ENCODE peak calls at places on chromosomes 1 and 21, in six cellular contexts. P, G, L, R, N and K are unnamed samples.

GRCh38 chr1:110321045-110321444 is 18.1 kb upstream of the RBM15 start:
- DNase-seq in P (no peak), G (no peak), L (no peak), R (no peak), N (no peak), K (no peak)

GRCh38 chr21:41751621-41752020 is 15.2 kb downstream of the RIPK4 start:
- DNase-seq in P (no peak), G (no peak), L (no peak), R (no peak), N (no peak), K (no peak)

GRCh38 chr1:23483327-23484252 is at the start of gene ASAP3:
- DNase-seq in P (peak), G (peak), L (no peak), R (peak), N (peak), K (no peak)

GRCh38 chr1:229273507-229274232 is 2.8 kb downstream of the RAB4A start:
- DNase-seq in P (peak), G (no peak), L (no peak), R (peak), N (no peak), K (no peak)

GRCh38 chr1:207897188-207897587 is 13.7 kb downstream of the CD34 start:
- DNase-seq in P (peak), G (no peak), L (no peak), R (no peak), N (peak), K (no peak)

GRCh38 chr1:206457408-206457807 is 12.9 kb upstream of the IKBKE start:
- DNase-seq in P (no peak), G (peak), L (no peak), R (peak), N (no peak), K (no peak)

GRCh38 chr1:245375789-245376188 is 221.0 kb downstream of the KIF26B start:
- DNase-seq in P (no peak), G (peak), L (no peak), R (peak), N (no peak), K (peak)

GRCh38 chr1:109466440-109467300 is at the start of gene SYPL2:
- DNase-seq in P (peak), G (no peak), L (no peak), R (peak), N (peak), K (no peak)

GRCh38 chr1:201143726-201144635 is 10.3 kb downstream of the TMEM9 start:
- DNase-seq in P (no peak), G (no peak), L (no peak), R (no peak), N (no peak), K (no peak)

GRCh38 chr1:197304626-197305200 is 36.7 kb downstream of the CRB1 start:
- DNase-seq in P (no peak), G (peak), L (no peak), R (no peak), N (no peak), K (no peak)

GRCh38 chr21:37202221-37202805 is 64.8 kb downstream of the VPS26C start:
- DNase-seq in P (no peak), G (no peak), L (no peak), R (no peak), N (no peak), K (no peak)

GRCh38 chr1:200670215-200671118 is 760 bp upstream of the DDX59 start:
- DNase-seq in P (peak), G (no peak), L (peak), R (peak), N (peak), K (no peak)

GRCh38 chr1:43270421-43271095 is 775 bp downstream of the TMEM125 start:
- DNase-seq in P (no peak), G (no peak), L (no peak), R (no peak), N (peak), K (no peak)

GRCh38 chr1:156114919-156115513 is 505 bp downstream of the LMNA start:
- DNase-seq in P (no peak), G (no peak), L (no peak), R (no peak), N (peak), K (no peak)

GRCh38 chr1:236673284-236673919 is 12.9 kb upstream of the ACTN2 start:
- DNase-seq in P (peak), G (peak), L (no peak), R (peak), N (no peak), K (no peak)

GRCh38 chr1:93137604-93138292 is 42.5 kb downstream of the TMED5 start:
- DNase-seq in P (no peak), G (no peak), L (no peak), R (no peak), N (no peak), K (no peak)

GRCh38 chr1:177864530-177865305 is 105.1 kb downstream of the SEC16B start:
- DNase-seq in P (peak), G (peak), L (no peak), R (no peak), N (no peak), K (no peak)

GRCh38 chr1:44609412-44609767 is 64.9 kb downstream of the TMEM53 start:
- DNase-seq in P (peak), G (peak), L (no peak), R (peak), N (peak), K (no peak)

GRCh38 chr1:202416641-202417040 is 68.1 kb downstream of the PPP1R12B start:
- DNase-seq in P (peak), G (peak), L (no peak), R (peak), N (no peak), K (no peak)

GRCh38 chr21:43919871-43920801 is 55.1 kb downstream of the AGPAT3 start:
- DNase-seq in P (no peak), G (no peak), L (no peak), R (no peak), N (no peak), K (no peak)

GRCh38 chr1:156677616-156678596 is 699 bp upstream of the NES start:
- DNase-seq in P (peak), G (peak), L (peak), R (peak), N (peak), K (peak)

GRCh38 chr1:15005116-15005515 is 148.4 kb upstream of the TMEM51 start:
- DNase-seq in P (peak), G (peak), L (no peak), R (peak), N (no peak), K (no peak)

GRCh38 chr1:236677641-236678235 is 8.6 kb upstream of the ACTN2 start:
- DNase-seq in P (no peak), G (no peak), L (no peak), R (no peak), N (no peak), K (no peak)

GRCh38 chr1:245060684-245061374 is 94.0 kb upstream of the KIF26B start:
- DNase-seq in P (peak), G (peak), L (no peak), R (peak), N (no peak), K (no peak)

GRCh38 chr1:13730751-13731482 is 30.9 kb downstream of the PRDM2 start:
- DNase-seq in P (no peak), G (peak), L (no peak), R (no peak), N (no peak), K (no peak)

GRCh38 chr1:201640624-201641023 is 101.7 kb downstream of the NAV1 start:
- DNase-seq in P (peak), G (peak), L (no peak), R (peak), N (no peak), K (no peak)

GRCh38 chr1:210132582-210132981 is 100.0 kb upstream of the SERTAD4 start:
- DNase-seq in P (peak), G (peak), L (no peak), R (peak), N (peak), K (no peak)

GRCh38 chr21:30227633-30228404 is 11.9 kb upstream of the CLDN8 start:
- DNase-seq in P (peak), G (peak), L (no peak), R (peak), N (no peak), K (no peak)

GRCh38 chr1:226940029-226940805 is at the start of gene COQ8A:
- DNase-seq in P (peak), G (peak), L (peak), R (peak), N (peak), K (peak)

GRCh38 chr1:111690306-111690617 is 48.9 kb downstream of the INKA2 start:
- DNase-seq in P (peak), G (peak), L (no peak), R (peak), N (no peak), K (peak)

GRCh38 chr1:155008015-155008941 is 5.7 kb downstream of the ZBTB7B start:
- DNase-seq in P (no peak), G (no peak), L (no peak), R (no peak), N (no peak), K (no peak)

GRCh38 chr1:47701741-47702515 is 264.1 kb downstream of the FOXD2 start:
- DNase-seq in P (no peak), G (no peak), L (no peak), R (no peak), N (no peak), K (no peak)

GRCh38 chr1:89615676-89616598 is 17.0 kb upstream of the LRRC8C start:
- DNase-seq in P (no peak), G (no peak), L (no peak), R (no peak), N (no peak), K (no peak)

GRCh38 chr1:53999920-54000319 is 18.1 kb downstream of the LDLRAD1 start:
- DNase-seq in P (no peak), G (no peak), L (no peak), R (no peak), N (no peak), K (no peak)

GRCh38 chr1:22349302-22350043 is 102.2 kb upstream of the ZBTB40 start:
- DNase-seq in P (no peak), G (no peak), L (no peak), R (no peak), N (no peak), K (no peak)

GRCh38 chr1:9700340-9700739 is 48.8 kb downstream of the PIK3CD start:
- DNase-seq in P (peak), G (peak), L (peak), R (peak), N (no peak), K (peak)

GRCh38 chr1:182608850-182609610 is 4.8 kb upstream of the RGS16 start:
- DNase-seq in P (peak), G (peak), L (no peak), R (peak), N (no peak), K (no peak)

GRCh38 chr1:32195531-32195930 is 4.9 kb upstream of the CCDC28B start:
- DNase-seq in P (no peak), G (no peak), L (no peak), R (no peak), N (no peak), K (no peak)

GRCh38 chr1:32197837-32198236 is 2.6 kb upstream of the CCDC28B start:
- DNase-seq in P (no peak), G (no peak), L (no peak), R (no peak), N (no peak), K (no peak)

GRCh38 chr1:32194984-32195383 is 5.4 kb upstream of the CCDC28B start:
- DNase-seq in P (no peak), G (no peak), L (no peak), R (no peak), N (no peak), K (no peak)

GRCh38 chr1:32197074-32197473 is 3.3 kb upstream of the CCDC28B start:
- DNase-seq in P (no peak), G (no peak), L (no peak), R (no peak), N (no peak), K (no peak)

DNA sequence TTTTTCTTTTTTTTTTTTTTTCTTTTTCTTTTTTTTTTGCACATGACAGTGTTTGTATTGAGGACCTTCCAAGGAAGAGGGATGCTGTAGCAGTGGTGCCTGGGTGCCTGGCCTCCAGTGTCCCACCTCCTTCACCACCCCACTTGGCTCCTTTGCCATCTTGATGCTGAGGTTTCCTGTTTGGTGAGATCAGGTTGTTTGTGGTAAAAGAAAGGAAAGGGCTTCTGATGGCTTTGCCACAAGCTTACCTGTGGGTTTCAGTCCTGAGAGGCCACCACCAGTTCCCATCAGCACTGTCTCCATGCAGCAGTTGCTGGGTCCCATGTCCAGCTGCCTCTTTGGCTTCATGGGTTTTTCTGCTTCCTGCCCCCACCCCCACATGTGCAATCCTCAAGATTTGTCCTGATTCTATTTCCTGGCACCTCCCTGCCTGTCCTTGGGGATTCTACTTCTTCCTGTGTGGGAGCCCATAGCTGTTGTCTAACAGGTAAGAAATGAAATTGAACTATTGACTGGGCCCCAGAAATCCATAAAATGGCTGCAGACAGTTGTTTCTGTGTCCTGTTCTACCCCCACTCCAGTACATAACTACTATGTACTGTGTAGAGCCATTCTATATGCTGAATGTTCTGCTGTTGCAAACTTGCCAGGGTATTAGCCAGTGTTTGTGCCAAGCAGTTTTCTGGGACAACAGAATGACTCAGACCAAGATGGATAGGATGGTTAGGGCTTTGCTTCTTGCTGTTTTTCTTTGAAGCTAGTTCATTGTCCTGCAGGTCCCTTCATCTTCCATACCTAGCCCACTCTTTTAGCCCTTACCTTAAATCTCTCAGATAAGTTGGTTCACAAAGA is 4.2 kb upstream of the CCDC28B start:
- DNase-seq in P (peak), G (no peak), L (no peak), R (peak), N (no peak), K (no peak)
- H3K4me3 ChIP-seq in P (no peak), G (no peak), L (no peak), R (no peak), N (no peak), K (no peak)

DNA sequence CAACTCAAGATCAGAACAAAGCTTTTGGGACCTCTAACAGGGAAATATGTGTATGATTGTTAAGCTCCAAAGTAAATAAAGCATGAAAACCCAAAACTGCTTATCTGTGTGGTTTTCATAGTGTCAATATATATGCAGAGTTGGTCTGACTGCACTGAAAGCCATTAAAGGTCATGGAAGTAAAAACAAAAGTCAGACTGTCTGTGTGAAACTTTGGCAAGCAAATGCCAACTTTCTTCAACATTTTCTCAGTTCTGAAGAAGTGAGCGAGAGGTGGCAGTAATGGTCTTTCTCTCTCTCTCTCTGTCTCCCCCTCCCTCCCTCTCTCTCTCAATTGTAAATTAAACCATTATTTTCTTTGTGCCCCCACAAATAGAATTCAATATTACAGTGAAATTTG is 100.1 kb upstream of the S1PR1 start:
- DNase-seq in P (peak), G (peak), L (no peak), R (peak), N (peak), K (no peak)
- TF ChIP-seq CTCF in P (peak), G (peak), L (no peak), R (no peak), N (peak), K (no peak)

DNA sequence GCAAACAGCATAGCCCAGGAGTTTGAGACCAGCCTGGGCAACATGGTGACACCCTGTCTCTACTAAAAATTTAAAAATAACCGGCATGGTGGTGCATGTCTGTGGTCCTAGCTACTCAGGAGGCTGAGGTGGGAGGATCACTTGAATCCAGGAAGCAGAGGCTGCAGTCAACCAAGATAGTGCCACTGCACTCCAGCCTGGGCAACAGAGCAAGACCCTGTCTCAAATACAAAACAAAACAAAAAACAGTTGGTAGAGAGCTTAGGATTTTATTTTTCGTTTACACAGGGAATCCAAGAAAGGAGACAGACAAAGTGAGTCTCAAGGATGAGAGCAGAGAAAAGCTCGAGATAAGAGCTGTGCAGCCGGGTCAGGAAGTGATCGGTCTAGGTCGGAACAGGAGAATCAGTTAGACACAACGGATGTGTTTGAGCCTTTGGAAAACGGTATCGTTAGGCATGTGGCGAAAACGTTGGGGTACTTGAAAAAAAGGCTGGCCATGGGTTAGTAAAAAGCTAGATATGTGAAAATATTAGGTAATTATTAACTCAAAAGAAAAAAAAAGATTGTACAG is 1.7 kb upstream of the MIB2 start:
- DNase-seq in P (no peak), G (no peak), L (no peak), R (no peak), N (no peak), K (no peak)
- H3K4me3 ChIP-seq in P (peak), G (peak), L (no peak), R (peak), N (peak), K (peak)

DNA sequence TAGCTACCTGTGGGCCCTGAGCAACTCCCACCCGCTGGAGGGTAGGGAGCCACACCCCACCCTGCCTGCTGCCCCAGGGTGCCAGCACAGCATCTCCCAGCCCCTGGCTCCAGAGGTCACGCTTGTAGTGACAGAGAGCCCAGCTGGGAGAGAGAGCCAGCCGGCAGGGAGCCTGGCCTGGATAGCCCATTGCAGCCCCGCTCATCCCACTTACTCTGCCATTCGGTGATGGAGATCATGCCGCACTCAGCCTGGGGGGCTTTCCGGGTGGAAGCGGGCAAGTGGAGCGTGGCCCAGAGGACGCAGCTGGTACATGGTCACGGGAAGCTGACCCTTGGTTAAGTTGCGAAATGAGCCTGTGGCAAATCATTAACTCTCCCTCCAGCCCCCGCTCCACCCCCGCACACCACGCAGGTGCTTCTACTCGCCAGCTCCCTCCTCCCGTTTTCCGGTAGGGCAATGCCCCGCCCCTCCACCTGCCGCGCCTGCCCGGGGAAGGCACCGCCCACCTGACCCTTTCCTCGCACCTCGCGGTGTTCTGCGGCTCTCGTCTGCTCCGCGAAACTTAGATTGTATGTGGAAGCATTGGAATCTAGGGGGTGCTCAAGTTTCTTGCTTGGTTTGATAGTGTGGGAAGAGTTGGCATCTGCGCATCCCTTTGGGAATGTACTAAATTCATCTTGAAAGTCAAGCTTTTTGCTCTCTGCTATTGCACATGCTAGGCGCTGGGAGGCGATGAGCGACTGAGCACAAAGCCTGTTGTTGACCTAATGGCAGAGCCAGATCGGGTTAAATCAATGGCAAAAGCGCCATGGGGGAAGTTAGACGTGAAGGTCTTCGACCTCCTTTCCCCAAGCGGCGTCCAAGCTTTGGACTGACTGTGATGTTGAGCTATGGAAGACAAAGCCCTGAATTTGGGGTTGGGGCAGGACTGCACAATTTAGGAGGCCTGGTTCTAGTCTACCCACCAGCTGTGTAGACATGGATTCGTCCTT is at the start of gene GOLT1A:
- DNase-seq in P (peak), G (peak), L (peak), R (peak), N (peak), K (peak)
- TF ChIP-seq CTCF in P (peak), G (peak), L (peak), R (peak), N (peak), K (peak)